ENCODE peak calls at places on chromosomes 13 and 19, in five cellular contexts. One of them, this sample, is unnamed.

GRCh38 chr13:23658929-23659541 is 88.8 kb downstream of the TNFRSF19 start:
- DNase-seq in iPS-NIHi11: no peak
- DNase-seq in NCI-H1092: no peak
- DNase-seq in glutamatergic neuron: no peak
- DNase-seq in ovary: no peak
- DNase-seq in this sample: no peak

GRCh38 chr13:113639661-113640262 is 18.2 kb downstream of the ATP4B start:
- DNase-seq in iPS-NIHi11: no peak
- DNase-seq in NCI-H1092: no peak
- DNase-seq in glutamatergic neuron: peak
- DNase-seq in ovary: no peak
- DNase-seq in this sample: no peak

GRCh38 chr19:51026554-51026831 is at the start of gene KLK11:
- DNase-seq in iPS-NIHi11: no peak
- DNase-seq in NCI-H1092: no peak
- DNase-seq in glutamatergic neuron: no peak
- DNase-seq in ovary: no peak
- DNase-seq in this sample: no peak

GRCh38 chr19:15101479-15102082 is 5.6 kb upstream of the SYDE1 start:
- DNase-seq in iPS-NIHi11: peak
- DNase-seq in NCI-H1092: no peak
- DNase-seq in glutamatergic neuron: peak
- DNase-seq in ovary: no peak
- DNase-seq in this sample: no peak

GRCh38 chr19:6677924-6678689 is 8.1 kb upstream of the TNFSF14 start:
- DNase-seq in iPS-NIHi11: peak
- DNase-seq in NCI-H1092: no peak
- DNase-seq in glutamatergic neuron: peak
- DNase-seq in ovary: no peak
- DNase-seq in this sample: no peak

GRCh38 chr19:34391813-34392212 is 12.4 kb upstream of the PDCD2L start:
- DNase-seq in iPS-NIHi11: peak
- DNase-seq in NCI-H1092: no peak
- DNase-seq in glutamatergic neuron: no peak
- DNase-seq in ovary: no peak
- DNase-seq in this sample: no peak

GRCh38 chr13:113489549-113490495 is 689 bp downstream of the DCUN1D2 start:
- DNase-seq in iPS-NIHi11: no peak
- DNase-seq in NCI-H1092: peak
- DNase-seq in glutamatergic neuron: peak
- DNase-seq in ovary: no peak
- DNase-seq in this sample: peak

GRCh38 chr13:31119966-31120733 is 41.6 kb downstream of the HSPH1 start:
- DNase-seq in iPS-NIHi11: no peak
- DNase-seq in NCI-H1092: peak
- DNase-seq in glutamatergic neuron: no peak
- DNase-seq in ovary: no peak
- DNase-seq in this sample: no peak

GRCh38 chr13:56201834-56202233 is 938.9 kb upstream of the PRR20A start:
- DNase-seq in iPS-NIHi11: peak
- DNase-seq in NCI-H1092: no peak
- DNase-seq in glutamatergic neuron: no peak
- DNase-seq in ovary: no peak
- DNase-seq in this sample: no peak

GRCh38 chr13:98890186-98890585 is 87.7 kb downstream of the DOCK9 start:
- DNase-seq in iPS-NIHi11: no peak
- DNase-seq in NCI-H1092: no peak
- DNase-seq in glutamatergic neuron: no peak
- DNase-seq in ovary: no peak
- DNase-seq in this sample: no peak

GRCh38 chr13:46553886-46554855 is 1.2 kb downstream of the LRCH1 start:
- DNase-seq in iPS-NIHi11: peak
- DNase-seq in NCI-H1092: peak
- DNase-seq in glutamatergic neuron: peak
- DNase-seq in ovary: peak
- DNase-seq in this sample: peak

GRCh38 chr13:76157926-76158325 is 521.8 kb downstream of the LMO7 start:
- DNase-seq in iPS-NIHi11: no peak
- DNase-seq in NCI-H1092: no peak
- DNase-seq in glutamatergic neuron: no peak
- DNase-seq in ovary: no peak
- DNase-seq in this sample: no peak

This sample was measured in retina.